ENCODE peak calls at places on chromosomes 2 and 18, in seven cellular contexts. D is amniotic stem cell; L is globus pallidus; O is KG1; N is NCI-H460; J is CD4-positive, alpha-beta memory T cell; I is amygdala. W is an unnamed sample.

GRCh38 chr18:42339324-42339723 is 384.3 kb downstream of the PIK3C3 start:
- DNase-seq in L (peak; percentile 33), J (no peak), N (no peak), O (no peak), D (no peak), I (no peak), W (no peak)

GRCh38 chr2:218727502-218728165 is 17.0 kb downstream of the TTLL4 start:
- DNase-seq in I (no peak), N (peak; percentile 15), J (no peak), L (no peak), D (no peak), O (no peak), W (no peak)

GRCh38 chr2:241161646-241162281 is 11.5 kb downstream of the PPP1R7 start:
- DNase-seq in N (no peak), L (peak; percentile 63), J (no peak), I (no peak), D (peak; percentile 38), O (no peak), W (peak; percentile 68)

GRCh38 chr2:152513681-152514080 is 178.7 kb downstream of the FMNL2 start:
- DNase-seq in I (no peak), O (no peak), J (no peak), D (no peak), L (no peak), N (peak; percentile 50), W (peak; percentile 82)

GRCh38 chr2:58638256-58638795 is 397.2 kb upstream of the FANCL start:
- DNase-seq in O (no peak), D (no peak), L (no peak), N (peak; percentile 72), J (no peak), I (no peak), W (no peak)

GRCh38 chr18:48975817-48976649 is 25.3 kb upstream of the SMAD7 start:
- DNase-seq in N (peak; percentile 44), J (peak; percentile 49), D (peak; percentile 23), L (no peak), O (no peak), I (no peak), W (no peak)

GRCh38 chr2:47639469-47639868 is 143.5 kb upstream of the MSH6 start:
- DNase-seq in I (no peak), J (no peak), N (peak; percentile 14), D (no peak), O (no peak), L (no peak), W (no peak)

GRCh38 chr2:173997269-173997668 is 32.1 kb upstream of the SP3 start:
- DNase-seq in I (no peak), J (no peak), L (peak; percentile 51), D (no peak), N (no peak), O (peak; percentile 53), W (no peak)

GRCh38 chr2:189015378-189015777 is 41.2 kb downstream of the COL3A1 start:
- DNase-seq in J (no peak), I (no peak), L (no peak), N (no peak), O (no peak), D (no peak), W (no peak)

GRCh38 chr2:208937521-208937920 is 486.3 kb upstream of the MAP2 start:
- DNase-seq in I (no peak), D (no peak), N (no peak), O (no peak), L (no peak), J (no peak), W (no peak)

GRCh38 chr18:49812321-49813070 is 837 bp downstream of the ACAA2 start:
- DNase-seq in D (peak; percentile 15), O (no peak), I (no peak), L (peak; percentile 15), J (no peak), N (no peak), W (no peak)

GRCh38 chr2:170817247-170817998 is 736 bp downstream of the GAD1 start:
- DNase-seq in N (no peak), J (no peak), D (no peak), I (no peak), O (no peak), L (no peak), W (no peak)

GRCh38 chr18:47682876-47683275 is 247.6 kb downstream of the SMAD2 start:
- DNase-seq in L (no peak), O (no peak), J (no peak), I (no peak), D (no peak), N (no peak), W (no peak)

GRCh38 chr2:197786010-197786877 is 1.1 kb upstream of the BOLL start:
- DNase-seq in I (no peak), O (no peak), L (no peak), N (no peak), J (peak; percentile 45), D (no peak), W (no peak)

GRCh38 chr2:240478346-240479110 is 43.1 kb downstream of the GPC1 start:
- DNase-seq in J (no peak), O (no peak), L (no peak), N (no peak), D (no peak), I (no peak), W (no peak)

GRCh38 chr2:84202166-84202565 is 256.9 kb downstream of the SUCLG1 start:
- DNase-seq in D (no peak), J (no peak), L (no peak), O (no peak), N (no peak), I (no peak), W (no peak)

GRCh38 chr2:112031916-112032582 is 23.0 kb upstream of the TMEM87B start:
- DNase-seq in J (no peak), I (no peak), L (no peak), N (no peak), O (no peak), D (no peak), W (no peak)

GRCh38 chr2:213688129-213688528 is 403.9 kb downstream of the SPAG16 start:
- DNase-seq in J (no peak), L (no peak), I (no peak), O (no peak), D (no peak), N (no peak), W (no peak)

GRCh38 chr2:20429528-20429927 is 17.3 kb upstream of the RHOB start:
- DNase-seq in J (no peak), L (no peak), D (no peak), I (no peak), N (no peak), O (no peak), W (no peak)

GRCh38 chr2:53715568-53715967 is 52.0 kb upstream of the CHAC2 start:
- DNase-seq in L (no peak), N (no peak), D (no peak), I (no peak), O (no peak), J (no peak), W (no peak)

GRCh38 chr2:24473613-24474012 is 17.4 kb upstream of the NCOA1 start:
- DNase-seq in D (no peak), L (no peak), O (no peak), J (no peak), I (no peak), N (no peak), W (no peak)

GRCh38 chr18:31657823-31658669 is 26.3 kb downstream of the B4GALT6 start:
- DNase-seq in L (no peak), O (no peak), I (no peak), N (no peak), J (no peak), D (no peak), W (peak; percentile 12)

GRCh38 chr2:7626139-7626537 is 708.9 kb downstream of the RNF144A start:
- DNase-seq in D (no peak), I (no peak), N (no peak), L (no peak), O (no peak), J (no peak), W (no peak)

GRCh38 chr2:20665261-20666113 is 1.5 kb upstream of the GDF7 start:
- DNase-seq in O (no peak), I (no peak), N (no peak), D (no peak), J (no peak), L (no peak), W (no peak)

GRCh38 chr2:177342736-177343135 is 49.8 kb upstream of the AGPS start:
- DNase-seq in D (no peak), J (no peak), N (no peak), I (no peak), L (no peak), O (no peak), W (no peak)

GRCh38 chr18:49572935-49573334 is 11.1 kb downstream of the LIPG start:
- DNase-seq in L (no peak), J (no peak), I (peak; percentile 29), O (no peak), N (no peak), D (no peak), W (no peak)